ENCODE peak calls at places on chromosome 14, in six cellular contexts. One of them, this sample, is unnamed.

GRCh38 chr14:70905316-70905715 is 1.9 kb upstream of the PCNX1 start:
- DNase-seq in HuH-7.5: no peak
- DNase-seq in activated naive CD4-positive, alpha-beta T cell treated with anti-CD3 and anti-CD28 coated beads for 36 hours: no peak
- DNase-seq in mesothelial cell of epicardium: no peak
- DNase-seq in sciatic nerve: no peak
- DNase-seq in activated CD8-positive, alpha-beta T cell treated with anti-CD3 and anti-CD28 coated beads for 36 hours: no peak
- DNase-seq in this sample: no peak

GRCh38 chr14:75566321-75566720 is 12.1 kb upstream of the FLVCR2 start:
- DNase-seq in sciatic nerve: no peak
- DNase-seq in activated naive CD4-positive, alpha-beta T cell treated with anti-CD3 and anti-CD28 coated beads for 36 hours: peak
- DNase-seq in HuH-7.5: no peak
- DNase-seq in activated CD8-positive, alpha-beta T cell treated with anti-CD3 and anti-CD28 coated beads for 36 hours: peak
- DNase-seq in mesothelial cell of epicardium: no peak
- DNase-seq in this sample: no peak

GRCh38 chr14:103819503-103820307 is 27.7 kb downstream of the PPP1R13B start:
- DNase-seq in activated naive CD4-positive, alpha-beta T cell treated with anti-CD3 and anti-CD28 coated beads for 36 hours: no peak
- DNase-seq in activated CD8-positive, alpha-beta T cell treated with anti-CD3 and anti-CD28 coated beads for 36 hours: no peak
- DNase-seq in mesothelial cell of epicardium: no peak
- DNase-seq in sciatic nerve: peak
- DNase-seq in HuH-7.5: no peak
- DNase-seq in this sample: no peak

GRCh38 chr14:99774204-99774497 is 19.1 kb upstream of the EML1 start:
- DNase-seq in activated naive CD4-positive, alpha-beta T cell treated with anti-CD3 and anti-CD28 coated beads for 36 hours: peak
- DNase-seq in mesothelial cell of epicardium: no peak
- DNase-seq in HuH-7.5: no peak
- DNase-seq in activated CD8-positive, alpha-beta T cell treated with anti-CD3 and anti-CD28 coated beads for 36 hours: peak
- DNase-seq in sciatic nerve: no peak
- DNase-seq in this sample: no peak

GRCh38 chr14:93005838-93006237 is 82.9 kb downstream of the CHGA start:
- DNase-seq in activated CD8-positive, alpha-beta T cell treated with anti-CD3 and anti-CD28 coated beads for 36 hours: no peak
- DNase-seq in activated naive CD4-positive, alpha-beta T cell treated with anti-CD3 and anti-CD28 coated beads for 36 hours: no peak
- DNase-seq in sciatic nerve: no peak
- DNase-seq in HuH-7.5: no peak
- DNase-seq in mesothelial cell of epicardium: no peak
- DNase-seq in this sample: no peak

GRCh38 chr14:89386214-89386886 is 30.7 kb downstream of the FOXN3 start:
- DNase-seq in activated CD8-positive, alpha-beta T cell treated with anti-CD3 and anti-CD28 coated beads for 36 hours: no peak
- DNase-seq in activated naive CD4-positive, alpha-beta T cell treated with anti-CD3 and anti-CD28 coated beads for 36 hours: peak
- DNase-seq in HuH-7.5: no peak
- DNase-seq in sciatic nerve: peak
- DNase-seq in mesothelial cell of epicardium: no peak
- DNase-seq in this sample: no peak

GRCh38 chr14:102071283-102071998 is 15.4 kb downstream of the HSP90AA1 start:
- DNase-seq in activated CD8-positive, alpha-beta T cell treated with anti-CD3 and anti-CD28 coated beads for 36 hours: no peak
- DNase-seq in mesothelial cell of epicardium: no peak
- DNase-seq in activated naive CD4-positive, alpha-beta T cell treated with anti-CD3 and anti-CD28 coated beads for 36 hours: no peak
- DNase-seq in sciatic nerve: no peak
- DNase-seq in HuH-7.5: no peak
- DNase-seq in this sample: no peak

GRCh38 chr14:72726444-72726843 is 167.5 kb downstream of the DPF3 start:
- DNase-seq in activated naive CD4-positive, alpha-beta T cell treated with anti-CD3 and anti-CD28 coated beads for 36 hours: no peak
- DNase-seq in mesothelial cell of epicardium: no peak
- DNase-seq in activated CD8-positive, alpha-beta T cell treated with anti-CD3 and anti-CD28 coated beads for 36 hours: no peak
- DNase-seq in sciatic nerve: no peak
- DNase-seq in HuH-7.5: no peak
- DNase-seq in this sample: no peak

GRCh38 chr14:67446371-67447032 is 34.5 kb upstream of the PLEK2 start:
- DNase-seq in sciatic nerve: no peak
- DNase-seq in activated naive CD4-positive, alpha-beta T cell treated with anti-CD3 and anti-CD28 coated beads for 36 hours: no peak
- DNase-seq in HuH-7.5: no peak
- DNase-seq in mesothelial cell of epicardium: no peak
- DNase-seq in activated CD8-positive, alpha-beta T cell treated with anti-CD3 and anti-CD28 coated beads for 36 hours: no peak
- DNase-seq in this sample: no peak

GRCh38 chr14:21268612-21269251 is 510 bp downstream of the HNRNPC start:
- DNase-seq in activated CD8-positive, alpha-beta T cell treated with anti-CD3 and anti-CD28 coated beads for 36 hours: peak
- DNase-seq in HuH-7.5: no peak
- DNase-seq in mesothelial cell of epicardium: no peak
- DNase-seq in activated naive CD4-positive, alpha-beta T cell treated with anti-CD3 and anti-CD28 coated beads for 36 hours: peak
- DNase-seq in sciatic nerve: no peak
- DNase-seq in this sample: no peak

GRCh38 chr14:23300687-23301223 is 1.9 kb downstream of the PPP1R3E start:
- DNase-seq in activated naive CD4-positive, alpha-beta T cell treated with anti-CD3 and anti-CD28 coated beads for 36 hours: peak
- DNase-seq in HuH-7.5: no peak
- DNase-seq in sciatic nerve: no peak
- DNase-seq in activated CD8-positive, alpha-beta T cell treated with anti-CD3 and anti-CD28 coated beads for 36 hours: peak
- DNase-seq in mesothelial cell of epicardium: no peak
- DNase-seq in this sample: no peak

GRCh38 chr14:52342849-52343606 is 28.9 kb downstream of the PTGER2 start:
- DNase-seq in activated CD8-positive, alpha-beta T cell treated with anti-CD3 and anti-CD28 coated beads for 36 hours: no peak
- DNase-seq in sciatic nerve: no peak
- DNase-seq in HuH-7.5: no peak
- DNase-seq in mesothelial cell of epicardium: no peak
- DNase-seq in activated naive CD4-positive, alpha-beta T cell treated with anti-CD3 and anti-CD28 coated beads for 36 hours: no peak
- DNase-seq in this sample: no peak

GRCh38 chr14:68449565-68450295 is 343.1 kb downstream of the ZFP36L1 start:
- DNase-seq in mesothelial cell of epicardium: no peak
- DNase-seq in activated CD8-positive, alpha-beta T cell treated with anti-CD3 and anti-CD28 coated beads for 36 hours: no peak
- DNase-seq in HuH-7.5: no peak
- DNase-seq in sciatic nerve: no peak
- DNase-seq in activated naive CD4-positive, alpha-beta T cell treated with anti-CD3 and anti-CD28 coated beads for 36 hours: no peak
- DNase-seq in this sample: no peak

GRCh38 chr14:45251912-45252311 is 1.1 kb downstream of the MIS18BP1 start:
- DNase-seq in activated naive CD4-positive, alpha-beta T cell treated with anti-CD3 and anti-CD28 coated beads for 36 hours: no peak
- DNase-seq in HuH-7.5: no peak
- DNase-seq in mesothelial cell of epicardium: no peak
- DNase-seq in activated CD8-positive, alpha-beta T cell treated with anti-CD3 and anti-CD28 coated beads for 36 hours: no peak
- DNase-seq in sciatic nerve: no peak
- DNase-seq in this sample: no peak

GRCh38 chr14:27435923-27436674 is 838.3 kb upstream of the NOVA1 start:
- DNase-seq in activated naive CD4-positive, alpha-beta T cell treated with anti-CD3 and anti-CD28 coated beads for 36 hours: no peak
- DNase-seq in sciatic nerve: no peak
- DNase-seq in mesothelial cell of epicardium: no peak
- DNase-seq in activated CD8-positive, alpha-beta T cell treated with anti-CD3 and anti-CD28 coated beads for 36 hours: no peak
- DNase-seq in HuH-7.5: no peak
- DNase-seq in this sample: no peak

GRCh38 chr14:99136047-99136400 is 136.0 kb downstream of the BCL11B start:
- DNase-seq in mesothelial cell of epicardium: no peak
- DNase-seq in sciatic nerve: no peak
- DNase-seq in HuH-7.5: no peak
- DNase-seq in activated CD8-positive, alpha-beta T cell treated with anti-CD3 and anti-CD28 coated beads for 36 hours: no peak
- DNase-seq in activated naive CD4-positive, alpha-beta T cell treated with anti-CD3 and anti-CD28 coated beads for 36 hours: no peak
- DNase-seq in this sample: no peak

GRCh38 chr14:100067971-100068959 is 3.0 kb downstream of the EVL start:
- DNase-seq in sciatic nerve: no peak
- DNase-seq in activated CD8-positive, alpha-beta T cell treated with anti-CD3 and anti-CD28 coated beads for 36 hours: peak
- DNase-seq in activated naive CD4-positive, alpha-beta T cell treated with anti-CD3 and anti-CD28 coated beads for 36 hours: peak
- DNase-seq in HuH-7.5: no peak
- DNase-seq in mesothelial cell of epicardium: no peak
- DNase-seq in this sample: no peak

GRCh38 chr14:88951370-88951769 is 126.9 kb downstream of the TTC8 start:
- DNase-seq in mesothelial cell of epicardium: no peak
- DNase-seq in activated CD8-positive, alpha-beta T cell treated with anti-CD3 and anti-CD28 coated beads for 36 hours: no peak
- DNase-seq in sciatic nerve: no peak
- DNase-seq in activated naive CD4-positive, alpha-beta T cell treated with anti-CD3 and anti-CD28 coated beads for 36 hours: no peak
- DNase-seq in HuH-7.5: no peak
- DNase-seq in this sample: no peak

GRCh38 chr14:57390806-57391562 is 598 bp downstream of the NAA30 start:
- DNase-seq in sciatic nerve: peak
- DNase-seq in HuH-7.5: peak
- DNase-seq in activated naive CD4-positive, alpha-beta T cell treated with anti-CD3 and anti-CD28 coated beads for 36 hours: peak
- DNase-seq in mesothelial cell of epicardium: peak
- DNase-seq in activated CD8-positive, alpha-beta T cell treated with anti-CD3 and anti-CD28 coated beads for 36 hours: peak
- DNase-seq in this sample: no peak

GRCh38 chr14:68660495-68660894 is 132.4 kb downstream of the ZFP36L1 start:
- DNase-seq in sciatic nerve: no peak
- DNase-seq in mesothelial cell of epicardium: no peak
- DNase-seq in activated CD8-positive, alpha-beta T cell treated with anti-CD3 and anti-CD28 coated beads for 36 hours: no peak
- DNase-seq in activated naive CD4-positive, alpha-beta T cell treated with anti-CD3 and anti-CD28 coated beads for 36 hours: no peak
- DNase-seq in HuH-7.5: no peak
- DNase-seq in this sample: no peak

GRCh38 chr14:50831704-50832130 is 755 bp upstream of the NIN start:
- DNase-seq in mesothelial cell of epicardium: no peak
- DNase-seq in HuH-7.5: no peak
- DNase-seq in activated CD8-positive, alpha-beta T cell treated with anti-CD3 and anti-CD28 coated beads for 36 hours: no peak
- DNase-seq in activated naive CD4-positive, alpha-beta T cell treated with anti-CD3 and anti-CD28 coated beads for 36 hours: no peak
- DNase-seq in sciatic nerve: no peak
- DNase-seq in this sample: no peak

GRCh38 chr14:78697341-78697740 is 527.2 kb downstream of the NRXN3 start:
- DNase-seq in mesothelial cell of epicardium: no peak
- DNase-seq in activated naive CD4-positive, alpha-beta T cell treated with anti-CD3 and anti-CD28 coated beads for 36 hours: no peak
- DNase-seq in HuH-7.5: peak
- DNase-seq in activated CD8-positive, alpha-beta T cell treated with anti-CD3 and anti-CD28 coated beads for 36 hours: no peak
- DNase-seq in sciatic nerve: no peak
- DNase-seq in this sample: no peak

GRCh38 chr14:33714527-33715222 is 236.2 kb downstream of the EGLN3 start:
- DNase-seq in activated CD8-positive, alpha-beta T cell treated with anti-CD3 and anti-CD28 coated beads for 36 hours: no peak
- DNase-seq in HuH-7.5: no peak
- DNase-seq in activated naive CD4-positive, alpha-beta T cell treated with anti-CD3 and anti-CD28 coated beads for 36 hours: no peak
- DNase-seq in mesothelial cell of epicardium: no peak
- DNase-seq in sciatic nerve: no peak
- DNase-seq in this sample: no peak

GRCh38 chr14:24177041-24177825 is 5.4 kb downstream of the REC8 start:
- DNase-seq in mesothelial cell of epicardium: no peak
- DNase-seq in activated naive CD4-positive, alpha-beta T cell treated with anti-CD3 and anti-CD28 coated beads for 36 hours: no peak
- DNase-seq in HuH-7.5: no peak
- DNase-seq in sciatic nerve: no peak
- DNase-seq in activated CD8-positive, alpha-beta T cell treated with anti-CD3 and anti-CD28 coated beads for 36 hours: no peak
- DNase-seq in this sample: no peak